ENCODE peak calls at places on chromosome 22, in seven cellular contexts. One of them, this sample, is unnamed.

GRCh38 chr22:41542224-41542623 is 2.0 kb downstream of the POLR3H start:
- DNase-seq in psoas muscle: no peak
- DNase-seq in heart left ventricle: no peak
- DNase-seq in Peyer's patch: no peak
- DNase-seq in fibroblast of lung: no peak
- DNase-seq in GM23338: no peak
- DNase-seq in right lobe of liver: no peak
- DNase-seq in this sample: no peak

GRCh38 chr22:24806663-24807001 is 621 bp downstream of the SGSM1 start:
- DNase-seq in psoas muscle: no peak
- DNase-seq in heart left ventricle: no peak
- DNase-seq in Peyer's patch: no peak
- DNase-seq in fibroblast of lung: no peak
- DNase-seq in GM23338: peak; percentile 46
- DNase-seq in right lobe of liver: no peak
- DNase-seq in this sample: no peak

GRCh38 chr22:41367680-41368542 is 13.8 kb upstream of the TEF start:
- DNase-seq in psoas muscle: no peak
- DNase-seq in heart left ventricle: no peak
- DNase-seq in Peyer's patch: no peak
- DNase-seq in fibroblast of lung: no peak
- DNase-seq in GM23338: peak; percentile 45
- DNase-seq in right lobe of liver: peak; percentile 77
- DNase-seq in this sample: peak; percentile 54

GRCh38 chr22:32308191-32308590 is 49.5 kb upstream of the RFPL3 start:
- DNase-seq in psoas muscle: no peak
- DNase-seq in heart left ventricle: no peak
- DNase-seq in Peyer's patch: no peak
- DNase-seq in fibroblast of lung: no peak
- DNase-seq in GM23338: no peak
- DNase-seq in right lobe of liver: no peak
- DNase-seq in this sample: no peak

GRCh38 chr22:28750471-28750881 is 8.6 kb downstream of the HSCB start:
- DNase-seq in psoas muscle: no peak
- DNase-seq in heart left ventricle: no peak
- DNase-seq in Peyer's patch: no peak
- DNase-seq in fibroblast of lung: peak; percentile 87
- DNase-seq in GM23338: no peak
- DNase-seq in right lobe of liver: no peak
- DNase-seq in this sample: no peak

GRCh38 chr22:24189249-24190158 is 8.2 kb downstream of the SUSD2 start:
- DNase-seq in psoas muscle: peak; percentile 74
- DNase-seq in heart left ventricle: peak; percentile 86
- DNase-seq in Peyer's patch: peak; percentile 50
- DNase-seq in fibroblast of lung: peak; percentile 60
- DNase-seq in GM23338: peak; percentile 90
- DNase-seq in right lobe of liver: peak; percentile 74
- DNase-seq in this sample: peak; percentile 75

GRCh38 chr22:19887251-19887985 is 32.7 kb upstream of the GNB1L start:
- DNase-seq in psoas muscle: peak; percentile 11
- DNase-seq in heart left ventricle: peak; percentile 51
- DNase-seq in Peyer's patch: no peak
- DNase-seq in fibroblast of lung: no peak
- DNase-seq in GM23338: no peak
- DNase-seq in right lobe of liver: no peak
- DNase-seq in this sample: no peak

GRCh38 chr22:49936973-49937757 is 18.7 kb downstream of the CRELD2 start:
- DNase-seq in psoas muscle: no peak
- DNase-seq in heart left ventricle: no peak
- DNase-seq in Peyer's patch: no peak
- DNase-seq in fibroblast of lung: no peak
- DNase-seq in GM23338: no peak
- DNase-seq in right lobe of liver: no peak
- DNase-seq in this sample: no peak

GRCh38 chr22:43723816-43724215 is 88.3 kb downstream of the EFCAB6 start:
- DNase-seq in psoas muscle: no peak
- DNase-seq in heart left ventricle: no peak
- DNase-seq in Peyer's patch: no peak
- DNase-seq in fibroblast of lung: peak; percentile 18
- DNase-seq in GM23338: no peak
- DNase-seq in right lobe of liver: no peak
- DNase-seq in this sample: no peak

GRCh38 chr22:39152511-39153219 is at the start of gene CBX7:
- DNase-seq in psoas muscle: peak; percentile 96
- DNase-seq in heart left ventricle: peak; percentile 97
- DNase-seq in Peyer's patch: peak; percentile 95
- DNase-seq in fibroblast of lung: peak; percentile 81
- DNase-seq in GM23338: peak; percentile 86
- DNase-seq in right lobe of liver: peak; percentile 96
- DNase-seq in this sample: peak; percentile 96

GRCh38 chr22:17734197-17734596 is 40.1 kb downstream of the BID start:
- DNase-seq in psoas muscle: no peak
- DNase-seq in heart left ventricle: no peak
- DNase-seq in Peyer's patch: no peak
- DNase-seq in fibroblast of lung: no peak
- DNase-seq in GM23338: no peak
- DNase-seq in right lobe of liver: no peak
- DNase-seq in this sample: no peak

GRCh38 chr22:38564669-38565068 is 5.3 kb downstream of the DMC1 start:
- DNase-seq in psoas muscle: no peak
- DNase-seq in heart left ventricle: no peak
- DNase-seq in Peyer's patch: no peak
- DNase-seq in fibroblast of lung: no peak
- DNase-seq in GM23338: no peak
- DNase-seq in right lobe of liver: no peak
- DNase-seq in this sample: no peak

GRCh38 chr22:25919452-25919851 is 177.5 kb downstream of the MYO18B start:
- DNase-seq in psoas muscle: no peak
- DNase-seq in heart left ventricle: no peak
- DNase-seq in Peyer's patch: no peak
- DNase-seq in fibroblast of lung: no peak
- DNase-seq in GM23338: no peak
- DNase-seq in right lobe of liver: no peak
- DNase-seq in this sample: no peak

GRCh38 chr22:24424001-24424900 is 3.1 kb upstream of the ADORA2A start:
- DNase-seq in psoas muscle: no peak
- DNase-seq in heart left ventricle: peak; percentile 78
- DNase-seq in Peyer's patch: no peak
- DNase-seq in fibroblast of lung: no peak
- DNase-seq in GM23338: peak; percentile 72
- DNase-seq in right lobe of liver: peak; percentile 57
- DNase-seq in this sample: no peak

GRCh38 chr22:30047364-30047738 is 32.9 kb upstream of the HORMAD2 start:
- DNase-seq in psoas muscle: no peak
- DNase-seq in heart left ventricle: no peak
- DNase-seq in Peyer's patch: no peak
- DNase-seq in fibroblast of lung: peak; percentile 15
- DNase-seq in GM23338: peak; percentile 72
- DNase-seq in right lobe of liver: no peak
- DNase-seq in this sample: no peak

GRCh38 chr22:24108073-24108472 is 73.2 kb upstream of the SUSD2 start:
- DNase-seq in psoas muscle: no peak
- DNase-seq in heart left ventricle: peak; percentile 19
- DNase-seq in Peyer's patch: no peak
- DNase-seq in fibroblast of lung: no peak
- DNase-seq in GM23338: peak; percentile 75
- DNase-seq in right lobe of liver: no peak
- DNase-seq in this sample: no peak

GRCh38 chr22:28398355-28398754 is 281.3 kb downstream of the TTC28 start:
- DNase-seq in psoas muscle: no peak
- DNase-seq in heart left ventricle: no peak
- DNase-seq in Peyer's patch: no peak
- DNase-seq in fibroblast of lung: no peak
- DNase-seq in GM23338: no peak
- DNase-seq in right lobe of liver: no peak
- DNase-seq in this sample: no peak

GRCh38 chr22:48804811-48805301 is 1022.8 kb downstream of the BRD1 start:
- DNase-seq in psoas muscle: no peak
- DNase-seq in heart left ventricle: no peak
- DNase-seq in Peyer's patch: no peak
- DNase-seq in fibroblast of lung: no peak
- DNase-seq in GM23338: no peak
- DNase-seq in right lobe of liver: no peak
- DNase-seq in this sample: no peak

GRCh38 chr22:48802576-48802975 is 1025.1 kb downstream of the BRD1 start:
- DNase-seq in psoas muscle: no peak
- DNase-seq in heart left ventricle: no peak
- DNase-seq in Peyer's patch: no peak
- DNase-seq in fibroblast of lung: no peak
- DNase-seq in GM23338: no peak
- DNase-seq in right lobe of liver: no peak
- DNase-seq in this sample: no peak

GRCh38 chr22:48803171-48803992 is 1024.3 kb downstream of the BRD1 start:
- DNase-seq in psoas muscle: no peak
- DNase-seq in heart left ventricle: no peak
- DNase-seq in Peyer's patch: no peak
- DNase-seq in fibroblast of lung: no peak
- DNase-seq in GM23338: no peak
- DNase-seq in right lobe of liver: no peak
- DNase-seq in this sample: no peak

GRCh38 chr22:48805516-48805915 is 1022.2 kb downstream of the BRD1 start:
- DNase-seq in psoas muscle: no peak
- DNase-seq in heart left ventricle: no peak
- DNase-seq in Peyer's patch: no peak
- DNase-seq in fibroblast of lung: no peak
- DNase-seq in GM23338: no peak
- DNase-seq in right lobe of liver: no peak
- DNase-seq in this sample: no peak

GRCh38 chr22:48803993-48804810 is 1023.5 kb downstream of the BRD1 start:
- DNase-seq in psoas muscle: no peak
- DNase-seq in heart left ventricle: no peak
- DNase-seq in Peyer's patch: no peak
- DNase-seq in fibroblast of lung: no peak
- DNase-seq in GM23338: no peak
- DNase-seq in right lobe of liver: no peak
- DNase-seq in this sample: no peak
- TF ChIP-seq CTCF in psoas muscle: no peak
- TF ChIP-seq CTCF in heart left ventricle: no peak
- TF ChIP-seq CTCF in Peyer's patch: no peak
- TF ChIP-seq CTCF in fibroblast of lung: no peak
- TF ChIP-seq CTCF in GM23338: no peak
- TF ChIP-seq CTCF in right lobe of liver: no peak
- TF ChIP-seq CTCF in this sample: no peak

GRCh38 chr22:44755000-44755399 is 2.6 kb downstream of the ARHGAP8 start:
- DNase-seq in psoas muscle: no peak
- DNase-seq in heart left ventricle: no peak
- DNase-seq in Peyer's patch: no peak
- DNase-seq in fibroblast of lung: no peak
- DNase-seq in GM23338: no peak
- DNase-seq in right lobe of liver: no peak
- DNase-seq in this sample: no peak

GRCh38 chr22:44755956-44756361 is 3.6 kb downstream of the ARHGAP8 start:
- DNase-seq in psoas muscle: no peak
- DNase-seq in heart left ventricle: no peak
- DNase-seq in Peyer's patch: no peak
- DNase-seq in fibroblast of lung: no peak
- DNase-seq in GM23338: peak; percentile 78
- DNase-seq in right lobe of liver: no peak
- DNase-seq in this sample: no peak

GRCh38 chr22:44752285-44753188 is at the start of gene ARHGAP8:
- DNase-seq in psoas muscle: no peak
- DNase-seq in heart left ventricle: no peak
- DNase-seq in Peyer's patch: no peak
- DNase-seq in fibroblast of lung: no peak
- DNase-seq in GM23338: peak; percentile 85
- DNase-seq in right lobe of liver: no peak
- DNase-seq in this sample: no peak

GRCh38 chr22:44753189-44754042 is 1.0 kb downstream of the ARHGAP8 start:
- DNase-seq in psoas muscle: no peak
- DNase-seq in heart left ventricle: no peak
- DNase-seq in Peyer's patch: no peak
- DNase-seq in fibroblast of lung: peak; percentile 64
- DNase-seq in GM23338: peak; percentile 54
- DNase-seq in right lobe of liver: no peak
- DNase-seq in this sample: no peak

GRCh38 chr22:44755418-44755817 is 3.0 kb downstream of the ARHGAP8 start:
- DNase-seq in psoas muscle: no peak
- DNase-seq in heart left ventricle: no peak
- DNase-seq in Peyer's patch: no peak
- DNase-seq in fibroblast of lung: no peak
- DNase-seq in GM23338: no peak
- DNase-seq in right lobe of liver: no peak
- DNase-seq in this sample: no peak
- H3K4me3 ChIP-seq in psoas muscle: no peak overlapping the region
- H3K4me3 ChIP-seq in heart left ventricle: no peak overlapping the region
- H3K4me3 ChIP-seq in Peyer's patch: no peak overlapping the region
- H3K4me3 ChIP-seq in fibroblast of lung: no peak overlapping the region
- H3K4me3 ChIP-seq in GM23338: peak overlapping the region; percentile 44
- H3K4me3 ChIP-seq in right lobe of liver: no peak overlapping the region
- H3K4me3 ChIP-seq in this sample: no peak overlapping the region

GRCh38 chr22:40240160-40240559 is 62.4 kb downstream of the TNRC6B start:
- DNase-seq in psoas muscle: no peak
- DNase-seq in heart left ventricle: no peak
- DNase-seq in Peyer's patch: no peak
- DNase-seq in fibroblast of lung: no peak
- DNase-seq in GM23338: no peak
- DNase-seq in right lobe of liver: no peak
- DNase-seq in this sample: no peak
- H3K4me1 ChIP-seq in psoas muscle: peaks cover 47% of the 10 kb centered on the region
- H3K4me1 ChIP-seq in heart left ventricle: peaks cover 37% of the 10 kb centered on the region
- H3K4me1 ChIP-seq in Peyer's patch: no peaks in the 10 kb centered on the region
- H3K4me1 ChIP-seq in fibroblast of lung: peaks cover 6% of the 10 kb centered on the region
- H3K4me1 ChIP-seq in GM23338: peaks cover 30% of the 10 kb centered on the region
- H3K4me1 ChIP-seq in right lobe of liver: no peaks in the 10 kb centered on the region
- H3K4me1 ChIP-seq in this sample: peaks cover 5% of the 10 kb centered on the region

GRCh38 chr22:47063606-47064005 is 301.2 kb downstream of the TBC1D22A start:
- DNase-seq in psoas muscle: no peak
- DNase-seq in heart left ventricle: no peak
- DNase-seq in Peyer's patch: no peak
- DNase-seq in fibroblast of lung: no peak
- DNase-seq in GM23338: no peak
- DNase-seq in right lobe of liver: no peak
- DNase-seq in this sample: no peak

GRCh38 chr22:47064016-47064415 is 301.6 kb downstream of the TBC1D22A start:
- DNase-seq in psoas muscle: no peak
- DNase-seq in heart left ventricle: no peak
- DNase-seq in Peyer's patch: no peak
- DNase-seq in fibroblast of lung: no peak
- DNase-seq in GM23338: no peak
- DNase-seq in right lobe of liver: peak; percentile 27
- DNase-seq in this sample: no peak

GRCh38 chr22:47065756-47066615 is 303.5 kb downstream of the TBC1D22A start:
- DNase-seq in psoas muscle: no peak
- DNase-seq in heart left ventricle: no peak
- DNase-seq in Peyer's patch: no peak
- DNase-seq in fibroblast of lung: peak; percentile 30
- DNase-seq in GM23338: no peak
- DNase-seq in right lobe of liver: peak; percentile 32
- DNase-seq in this sample: no peak

GRCh38 chr22:47063071-47063509 is 300.6 kb downstream of the TBC1D22A start:
- DNase-seq in psoas muscle: no peak
- DNase-seq in heart left ventricle: no peak
- DNase-seq in Peyer's patch: no peak
- DNase-seq in fibroblast of lung: no peak
- DNase-seq in GM23338: no peak
- DNase-seq in right lobe of liver: peak; percentile 37
- DNase-seq in this sample: no peak

DNA sequence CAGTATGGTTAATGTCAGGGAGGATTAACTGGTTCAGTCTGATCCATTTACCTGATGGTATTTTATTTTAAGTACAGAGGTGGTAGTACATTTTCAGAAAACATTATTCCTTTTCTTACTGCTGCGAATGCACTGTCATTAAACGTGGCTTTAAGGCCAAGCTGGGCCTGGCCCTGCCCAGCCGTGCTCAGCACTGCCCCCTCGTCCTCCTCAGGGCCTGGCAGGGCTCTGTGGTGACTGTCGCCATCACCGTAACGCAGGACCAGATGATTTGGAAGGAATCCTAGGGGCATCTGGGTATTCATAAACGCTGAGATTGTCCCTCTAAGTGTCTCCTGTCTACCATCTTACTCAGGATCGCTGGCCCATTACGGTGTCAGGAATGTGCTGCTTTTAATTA is 302.0 kb downstream of the TBC1D22A start:
- DNase-seq in psoas muscle: no peak
- DNase-seq in heart left ventricle: no peak
- DNase-seq in Peyer's patch: no peak
- DNase-seq in fibroblast of lung: no peak
- DNase-seq in GM23338: no peak
- DNase-seq in right lobe of liver: peak; percentile 2
- DNase-seq in this sample: no peak
- TF ChIP-seq CTCF in psoas muscle: no peak
- TF ChIP-seq CTCF in heart left ventricle: no peak
- TF ChIP-seq CTCF in Peyer's patch: no peak
- TF ChIP-seq CTCF in fibroblast of lung: no peak
- TF ChIP-seq CTCF in GM23338: no peak
- TF ChIP-seq CTCF in right lobe of liver: no peak
- TF ChIP-seq CTCF in this sample: no peak